ENCODE peak calls at places on chromosomes 16 and 17, in six cellular contexts. One of them, this sample, is unnamed.

GRCh38 chr17:49074851-49075540 is 57.6 kb upstream of the B4GALNT2 start:
- DNase-seq in kidney glomerular epithelial cell: no peak
- DNase-seq in neural progenitor cell: no peak
- DNase-seq in EL: no peak
- DNase-seq in heart right ventricle: no peak
- DNase-seq in Right ventricle myocardium superior: no peak
- DNase-seq in this sample: no peak

GRCh38 chr17:47829870-47830269 is 1.5 kb downstream of the MRPL10 start:
- DNase-seq in kidney glomerular epithelial cell: no peak
- DNase-seq in neural progenitor cell: no peak
- DNase-seq in EL: no peak
- DNase-seq in heart right ventricle: no peak
- DNase-seq in Right ventricle myocardium superior: no peak
- DNase-seq in this sample: peak; percentile 24

GRCh38 chr17:76123749-76124581 is 17.1 kb downstream of the FOXJ1 start:
- DNase-seq in kidney glomerular epithelial cell: no peak
- DNase-seq in neural progenitor cell: no peak
- DNase-seq in EL: no peak
- DNase-seq in heart right ventricle: no peak
- DNase-seq in Right ventricle myocardium superior: no peak
- DNase-seq in this sample: no peak

GRCh38 chr17:63446981-63447687 is 1.0 kb upstream of the CYB561 start:
- DNase-seq in kidney glomerular epithelial cell: no peak
- DNase-seq in neural progenitor cell: peak; percentile 30
- DNase-seq in EL: no peak
- DNase-seq in heart right ventricle: peak; percentile 61
- DNase-seq in Right ventricle myocardium superior: peak; percentile 62
- DNase-seq in this sample: peak; percentile 23

GRCh38 chr17:42564815-42565522 is 1.9 kb upstream of the MLX start:
- DNase-seq in kidney glomerular epithelial cell: no peak
- DNase-seq in neural progenitor cell: no peak
- DNase-seq in EL: no peak
- DNase-seq in heart right ventricle: no peak
- DNase-seq in Right ventricle myocardium superior: peak; percentile 17
- DNase-seq in this sample: no peak

GRCh38 chr17:45234641-45235040 is 13.0 kb downstream of the FMNL1 start:
- DNase-seq in kidney glomerular epithelial cell: peak; percentile 16
- DNase-seq in neural progenitor cell: peak; percentile 75
- DNase-seq in EL: no peak
- DNase-seq in heart right ventricle: no peak
- DNase-seq in Right ventricle myocardium superior: peak; percentile 38
- DNase-seq in this sample: peak; percentile 45

GRCh38 chr16:72092832-72093447 is 480 bp downstream of the TXNL4B start:
- DNase-seq in kidney glomerular epithelial cell: peak; percentile 34
- DNase-seq in neural progenitor cell: peak; percentile 51
- DNase-seq in EL: peak; percentile 78
- DNase-seq in heart right ventricle: no peak
- DNase-seq in Right ventricle myocardium superior: no peak
- DNase-seq in this sample: no peak

GRCh38 chr17:28174352-28175046 is 132.0 kb downstream of the NLK start:
- DNase-seq in kidney glomerular epithelial cell: no peak
- DNase-seq in neural progenitor cell: no peak
- DNase-seq in EL: peak; percentile 24
- DNase-seq in heart right ventricle: no peak
- DNase-seq in Right ventricle myocardium superior: no peak
- DNase-seq in this sample: no peak

GRCh38 chr16:87416826-87417471 is 24.8 kb downstream of the MAP1LC3B start:
- DNase-seq in kidney glomerular epithelial cell: no peak
- DNase-seq in neural progenitor cell: peak; percentile 19
- DNase-seq in EL: peak; percentile 47
- DNase-seq in heart right ventricle: no peak
- DNase-seq in Right ventricle myocardium superior: peak; percentile 60
- DNase-seq in this sample: peak; percentile 11

GRCh38 chr16:1314399-1315068 is 5.1 kb downstream of the UBE2I start:
- DNase-seq in kidney glomerular epithelial cell: no peak
- DNase-seq in neural progenitor cell: no peak
- DNase-seq in EL: no peak
- DNase-seq in heart right ventricle: no peak
- DNase-seq in Right ventricle myocardium superior: no peak
- DNase-seq in this sample: no peak

GRCh38 chr16:80804451-80805383 is at the start of gene CDYL2:
- DNase-seq in kidney glomerular epithelial cell: no peak
- DNase-seq in neural progenitor cell: peak; percentile 75
- DNase-seq in EL: peak; percentile 46
- DNase-seq in heart right ventricle: no peak
- DNase-seq in Right ventricle myocardium superior: peak; percentile 63
- DNase-seq in this sample: peak; percentile 12

GRCh38 chr17:336110-337021 is 16.2 kb downstream of the RPH3AL start:
- DNase-seq in kidney glomerular epithelial cell: no peak
- DNase-seq in neural progenitor cell: peak; percentile 56
- DNase-seq in EL: no peak
- DNase-seq in heart right ventricle: peak; percentile 62
- DNase-seq in Right ventricle myocardium superior: peak; percentile 79
- DNase-seq in this sample: no peak

GRCh38 chr16:9332574-9333148 is 241.2 kb downstream of the HAPSTR1 start:
- DNase-seq in kidney glomerular epithelial cell: no peak
- DNase-seq in neural progenitor cell: no peak
- DNase-seq in EL: no peak
- DNase-seq in heart right ventricle: no peak
- DNase-seq in Right ventricle myocardium superior: no peak
- DNase-seq in this sample: no peak

GRCh38 chr17:29138991-29139682 is 41.1 kb downstream of the MYO18A start:
- DNase-seq in kidney glomerular epithelial cell: no peak
- DNase-seq in neural progenitor cell: no peak
- DNase-seq in EL: no peak
- DNase-seq in heart right ventricle: peak; percentile 52
- DNase-seq in Right ventricle myocardium superior: peak; percentile 83
- DNase-seq in this sample: no peak

GRCh38 chr16:88922114-88922825 is 54.7 kb downstream of the CBFA2T3 start:
- DNase-seq in kidney glomerular epithelial cell: no peak
- DNase-seq in neural progenitor cell: peak; percentile 54
- DNase-seq in EL: peak; percentile 59
- DNase-seq in heart right ventricle: peak; percentile 92
- DNase-seq in Right ventricle myocardium superior: peak; percentile 93
- DNase-seq in this sample: no peak

GRCh38 chr17:41529491-41529915 is 1.4 kb upstream of the KRT19 start:
- DNase-seq in kidney glomerular epithelial cell: no peak
- DNase-seq in neural progenitor cell: no peak
- DNase-seq in EL: no peak
- DNase-seq in heart right ventricle: no peak
- DNase-seq in Right ventricle myocardium superior: no peak
- DNase-seq in this sample: no peak

GRCh38 chr16:67177743-67178699 is 5.7 kb downstream of the MATCAP1 start:
- DNase-seq in kidney glomerular epithelial cell: peak; percentile 15
- DNase-seq in neural progenitor cell: peak; percentile 87
- DNase-seq in EL: peak; percentile 46
- DNase-seq in heart right ventricle: no peak
- DNase-seq in Right ventricle myocardium superior: peak; percentile 73
- DNase-seq in this sample: peak; percentile 43

GRCh38 chr17:40613755-40614154 is 33.9 kb downstream of the SMARCE1 start:
- DNase-seq in kidney glomerular epithelial cell: no peak
- DNase-seq in neural progenitor cell: no peak
- DNase-seq in EL: no peak
- DNase-seq in heart right ventricle: no peak
- DNase-seq in Right ventricle myocardium superior: no peak
- DNase-seq in this sample: no peak

GRCh38 chr17:80428363-80428762 is 13.4 kb downstream of the ENDOV start:
- DNase-seq in kidney glomerular epithelial cell: no peak
- DNase-seq in neural progenitor cell: no peak
- DNase-seq in EL: no peak
- DNase-seq in heart right ventricle: no peak
- DNase-seq in Right ventricle myocardium superior: no peak
- DNase-seq in this sample: no peak

GRCh38 chr16:28292731-28293588 is 635 bp downstream of the SBK1 start:
- DNase-seq in kidney glomerular epithelial cell: no peak
- DNase-seq in neural progenitor cell: peak; percentile 88
- DNase-seq in EL: no peak
- DNase-seq in heart right ventricle: no peak
- DNase-seq in Right ventricle myocardium superior: no peak
- DNase-seq in this sample: no peak

GRCh38 chr17:15463363-15463762 is 4.1 kb downstream of the CDRT4 start:
- DNase-seq in kidney glomerular epithelial cell: peak; percentile 56
- DNase-seq in neural progenitor cell: peak; percentile 33
- DNase-seq in EL: peak; percentile 85
- DNase-seq in heart right ventricle: peak; percentile 40
- DNase-seq in Right ventricle myocardium superior: no peak
- DNase-seq in this sample: no peak

GRCh38 chr16:81280393-81280792 is 34.4 kb upstream of the GAN start:
- DNase-seq in kidney glomerular epithelial cell: no peak
- DNase-seq in neural progenitor cell: no peak
- DNase-seq in EL: no peak
- DNase-seq in heart right ventricle: no peak
- DNase-seq in Right ventricle myocardium superior: no peak
- DNase-seq in this sample: no peak

GRCh38 chr16:77540656-77541055 is 105.8 kb upstream of the ADAMTS18 start:
- DNase-seq in kidney glomerular epithelial cell: peak; percentile 16
- DNase-seq in neural progenitor cell: no peak
- DNase-seq in EL: no peak
- DNase-seq in heart right ventricle: no peak
- DNase-seq in Right ventricle myocardium superior: no peak
- DNase-seq in this sample: no peak

GRCh38 chr16:2250652-2251280 is 621 bp downstream of the ECI1 start:
- DNase-seq in kidney glomerular epithelial cell: peak; percentile 25
- DNase-seq in neural progenitor cell: no peak
- DNase-seq in EL: peak; percentile 38
- DNase-seq in heart right ventricle: no peak
- DNase-seq in Right ventricle myocardium superior: no peak
- DNase-seq in this sample: peak; percentile 16

GRCh38 chr17:58153046-58153445 is 4.9 kb downstream of the OR4D1 start:
- DNase-seq in kidney glomerular epithelial cell: no peak
- DNase-seq in neural progenitor cell: no peak
- DNase-seq in EL: no peak
- DNase-seq in heart right ventricle: no peak
- DNase-seq in Right ventricle myocardium superior: no peak
- DNase-seq in this sample: peak; percentile 46

GRCh38 chr17:79049821-79050220 is 24.8 kb upstream of the ENGASE start:
- DNase-seq in kidney glomerular epithelial cell: no peak
- DNase-seq in neural progenitor cell: no peak
- DNase-seq in EL: no peak
- DNase-seq in heart right ventricle: no peak
- DNase-seq in Right ventricle myocardium superior: no peak
- DNase-seq in this sample: no peak

GRCh38 chr16:4694664-4695451 is 1.5 kb downstream of the NUDT16L1 start:
- DNase-seq in kidney glomerular epithelial cell: no peak
- DNase-seq in neural progenitor cell: no peak
- DNase-seq in EL: no peak
- DNase-seq in heart right ventricle: no peak
- DNase-seq in Right ventricle myocardium superior: peak; percentile 71
- DNase-seq in this sample: no peak

GRCh38 chr16:85637808-85638186 is 24.7 kb downstream of the GSE1 start:
- DNase-seq in kidney glomerular epithelial cell: no peak
- DNase-seq in neural progenitor cell: no peak
- DNase-seq in EL: no peak
- DNase-seq in heart right ventricle: no peak
- DNase-seq in Right ventricle myocardium superior: peak; percentile 69
- DNase-seq in this sample: no peak

GRCh38 chr17:36470499-36470898 is 16.0 kb upstream of the ZNHIT3 start:
- DNase-seq in kidney glomerular epithelial cell: no peak
- DNase-seq in neural progenitor cell: no peak
- DNase-seq in EL: no peak
- DNase-seq in heart right ventricle: no peak
- DNase-seq in Right ventricle myocardium superior: no peak
- DNase-seq in this sample: no peak

GRCh38 chr17:75601057-75601987 is 13.7 kb downstream of the MYO15B start:
- DNase-seq in kidney glomerular epithelial cell: no peak
- DNase-seq in neural progenitor cell: peak; percentile 75
- DNase-seq in EL: peak; percentile 45
- DNase-seq in heart right ventricle: no peak
- DNase-seq in Right ventricle myocardium superior: peak; percentile 72
- DNase-seq in this sample: peak; percentile 51

GRCh38 chr17:7717756-7718350 is 309 bp downstream of the DNAH2 start:
- DNase-seq in kidney glomerular epithelial cell: no peak
- DNase-seq in neural progenitor cell: no peak
- DNase-seq in EL: no peak
- DNase-seq in heart right ventricle: no peak
- DNase-seq in Right ventricle myocardium superior: no peak
- DNase-seq in this sample: no peak

GRCh38 chr16:68091604-68092261 is 6.6 kb downstream of the NFATC3 start:
- DNase-seq in kidney glomerular epithelial cell: peak; percentile 72
- DNase-seq in neural progenitor cell: no peak
- DNase-seq in EL: peak; percentile 64
- DNase-seq in heart right ventricle: no peak
- DNase-seq in Right ventricle myocardium superior: no peak
- DNase-seq in this sample: no peak

GRCh38 chr16:56986361-56986760 is 3.0 kb upstream of the NLRC5 start:
- DNase-seq in kidney glomerular epithelial cell: no peak
- DNase-seq in neural progenitor cell: no peak
- DNase-seq in EL: no peak
- DNase-seq in heart right ventricle: no peak
- DNase-seq in Right ventricle myocardium superior: no peak
- DNase-seq in this sample: no peak

GRCh38 chr16:50901062-50901461 is 159.2 kb downstream of the CYLD start:
- DNase-seq in kidney glomerular epithelial cell: no peak
- DNase-seq in neural progenitor cell: no peak
- DNase-seq in EL: no peak
- DNase-seq in heart right ventricle: no peak
- DNase-seq in Right ventricle myocardium superior: no peak
- DNase-seq in this sample: no peak

GRCh38 chr16:11177578-11178130 is 78.3 kb downstream of the SOCS1 start:
- DNase-seq in kidney glomerular epithelial cell: no peak
- DNase-seq in neural progenitor cell: no peak
- DNase-seq in EL: no peak
- DNase-seq in heart right ventricle: no peak
- DNase-seq in Right ventricle myocardium superior: no peak
- DNase-seq in this sample: no peak

GRCh38 chr16:2782583-2783351 is 4.6 kb downstream of the PRSS33 start:
- DNase-seq in kidney glomerular epithelial cell: no peak
- DNase-seq in neural progenitor cell: no peak
- DNase-seq in EL: no peak
- DNase-seq in heart right ventricle: no peak
- DNase-seq in Right ventricle myocardium superior: peak; percentile 13
- DNase-seq in this sample: no peak

GRCh38 chr16:63129411-63130125 is 1093.3 kb upstream of the CDH8 start:
- DNase-seq in kidney glomerular epithelial cell: no peak
- DNase-seq in neural progenitor cell: no peak
- DNase-seq in EL: no peak
- DNase-seq in heart right ventricle: no peak
- DNase-seq in Right ventricle myocardium superior: no peak
- DNase-seq in this sample: peak; percentile 1

GRCh38 chr17:8320990-8321389 is 10.9 kb downstream of the ARHGEF15 start:
- DNase-seq in kidney glomerular epithelial cell: no peak
- DNase-seq in neural progenitor cell: no peak
- DNase-seq in EL: no peak
- DNase-seq in heart right ventricle: no peak
- DNase-seq in Right ventricle myocardium superior: no peak
- DNase-seq in this sample: no peak

GRCh38 chr17:38749222-38750043 is 1.3 kb upstream of the PCGF2 start:
- DNase-seq in kidney glomerular epithelial cell: peak; percentile 51
- DNase-seq in neural progenitor cell: peak; percentile 90
- DNase-seq in EL: peak; percentile 89
- DNase-seq in heart right ventricle: peak; percentile 95
- DNase-seq in Right ventricle myocardium superior: peak; percentile 92
- DNase-seq in this sample: no peak